ENCODE peak calls at places on chromosomes 12 and 14, in seven cellular contexts. Y, Q, Z, K, X, V and H are unnamed samples.

GRCh38 chr12:64733857-64734256 is 25.3 kb downstream of the GNS start:
- DNase-seq in Q (no peak), K (peak; percentile 28), Z (peak; percentile 41), Y (peak; percentile 83), V (peak; percentile 81), X (no peak), H (peak; percentile 93)

GRCh38 chr12:54259194-54260011 is 20.5 kb downstream of the CBX5 start:
- DNase-seq in Z (peak; percentile 96), Q (peak; percentile 78), Y (peak; percentile 89), V (peak; percentile 78), X (peak; percentile 83), K (peak; percentile 95), H (no peak)

GRCh38 chr14:40599726-40600125 is 1007.0 kb upstream of the LRFN5 start:
- DNase-seq in K (no peak), X (no peak), Z (no peak), Q (no peak), V (no peak), Y (no peak), H (no peak)

GRCh38 chr12:120096671-120097202 is 19.8 kb downstream of the RAB35 start:
- DNase-seq in K (no peak), V (no peak), Q (no peak), Z (no peak), Y (no peak), X (no peak), H (no peak)

GRCh38 chr12:28378749-28379148 is 188.5 kb downstream of the CCDC91 start:
- DNase-seq in Y (no peak), X (no peak), Z (peak; percentile 52), Q (peak; percentile 96), V (no peak), K (no peak), H (peak; percentile 47)

GRCh38 chr12:104177663-104178501 is 37.7 kb upstream of the TXNRD1 start:
- DNase-seq in X (peak; percentile 80), Z (peak; percentile 98), K (peak; percentile 81), V (peak; percentile 92), Q (peak; percentile 98), Y (peak; percentile 88), H (peak; percentile 84)

GRCh38 chr12:50929831-50930230 is 22.5 kb upstream of the HIGD1C start:
- DNase-seq in Z (no peak), Y (no peak), K (no peak), Q (no peak), V (no peak), X (no peak), H (no peak)

GRCh38 chr14:41144370-41144769 is 462.3 kb upstream of the LRFN5 start:
- DNase-seq in Z (no peak), X (no peak), V (no peak), Y (no peak), K (no peak), Q (no peak), H (no peak)

GRCh38 chr12:2959194-2959507 is at the start of gene TEAD4:
- DNase-seq in V (peak; percentile 63), Q (peak; percentile 67), Z (peak; percentile 89), K (peak; percentile 90), X (peak; percentile 44), Y (peak; percentile 93), H (peak; percentile 87)

GRCh38 chr14:22448035-22448904 is 140.8 kb downstream of the DAD1 start:
- DNase-seq in Z (no peak), X (no peak), Q (peak; percentile 70), V (no peak), K (no peak), Y (no peak), H (no peak)

GRCh38 chr12:88225776-88226175 is 83.7 kb downstream of the TMTC3 start:
- DNase-seq in Q (no peak), X (no peak), K (no peak), Z (no peak), V (no peak), Y (no peak), H (no peak)

GRCh38 chr14:87312138-87312537 is 680.8 kb downstream of the GALC start:
- DNase-seq in Z (no peak), K (no peak), Y (no peak), X (no peak), V (no peak), Q (no peak), H (no peak)

GRCh38 chr12:60760965-60761364 is 1165.1 kb downstream of the SLC16A7 start:
- DNase-seq in K (no peak), X (no peak), Z (no peak), Y (no peak), Q (no peak), V (no peak), H (no peak)

GRCh38 chr12:89707623-89707991 is 1.0 kb downstream of the ATP2B1 start:
- DNase-seq in Z (no peak), V (peak; percentile 32), K (no peak), Q (no peak), Y (peak; percentile 75), X (no peak), H (peak; percentile 16)

GRCh38 chr14:104802120-104802912 is 1.4 kb downstream of the ZBTB42 start:
- DNase-seq in Q (no peak), Z (no peak), K (no peak), Y (no peak), X (no peak), V (no peak), H (no peak)

GRCh38 chr14:92475451-92476187 is 38.0 kb upstream of the RIN3 start:
- DNase-seq in Z (peak; percentile 89), X (peak; percentile 25), V (peak; percentile 80), Y (peak; percentile 80), Q (peak; percentile 4), K (no peak), H (no peak)

GRCh38 chr12:104147346-104147745 is 9.3 kb upstream of the NFYB start:
- DNase-seq in K (no peak), V (no peak), Y (no peak), Q (no peak), X (no peak), Z (no peak), H (no peak)

GRCh38 chr14:59363545-59364226 is 101.5 kb downstream of the GPR135 start:
- DNase-seq in Z (no peak), X (no peak), V (no peak), Q (peak; percentile 40), K (no peak), Y (no peak), H (peak; percentile 31)

GRCh38 chr12:49537709-49538601 is 875 bp upstream of the KCNH3 start:
- DNase-seq in Q (no peak), Z (peak; percentile 46), Y (peak; percentile 80), V (no peak), X (no peak), K (peak; percentile 48), H (no peak)

DNA sequence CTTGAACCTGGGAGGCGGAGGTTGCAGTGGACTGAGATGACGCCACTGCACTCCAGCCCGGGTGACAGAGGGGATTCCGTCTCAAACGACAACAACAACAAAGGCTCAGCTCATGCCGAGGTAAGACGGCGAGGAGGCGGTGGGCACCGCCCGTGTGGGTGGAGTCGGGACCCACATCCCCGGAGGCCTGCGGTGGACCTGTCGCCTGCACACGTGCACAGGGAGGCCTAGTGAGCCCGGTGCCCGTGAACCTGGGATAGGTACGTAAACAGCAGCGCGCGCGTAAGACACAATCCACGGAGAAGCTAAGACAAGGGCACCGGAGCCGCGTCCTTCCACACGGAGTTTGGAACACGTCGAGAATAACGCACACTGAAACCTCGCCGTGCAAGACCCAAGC is 78.7 kb downstream of the GALNT9 start:
- DNase-seq in X (no peak), K (no peak), Z (no peak), Q (no peak), V (no peak), Y (peak; percentile 62), H (no peak)
- H3K9me3 ChIP-seq in X (no peaks in the 10 kb centered on the region), K (no peaks in the 10 kb centered on the region), Z (peaks cover 3% of the 10 kb centered on the region), Q (no peaks in the 10 kb centered on the region), V (no peaks in the 10 kb centered on the region), Y (no peaks in the 10 kb centered on the region), H (no peaks in the 10 kb centered on the region)

DNA sequence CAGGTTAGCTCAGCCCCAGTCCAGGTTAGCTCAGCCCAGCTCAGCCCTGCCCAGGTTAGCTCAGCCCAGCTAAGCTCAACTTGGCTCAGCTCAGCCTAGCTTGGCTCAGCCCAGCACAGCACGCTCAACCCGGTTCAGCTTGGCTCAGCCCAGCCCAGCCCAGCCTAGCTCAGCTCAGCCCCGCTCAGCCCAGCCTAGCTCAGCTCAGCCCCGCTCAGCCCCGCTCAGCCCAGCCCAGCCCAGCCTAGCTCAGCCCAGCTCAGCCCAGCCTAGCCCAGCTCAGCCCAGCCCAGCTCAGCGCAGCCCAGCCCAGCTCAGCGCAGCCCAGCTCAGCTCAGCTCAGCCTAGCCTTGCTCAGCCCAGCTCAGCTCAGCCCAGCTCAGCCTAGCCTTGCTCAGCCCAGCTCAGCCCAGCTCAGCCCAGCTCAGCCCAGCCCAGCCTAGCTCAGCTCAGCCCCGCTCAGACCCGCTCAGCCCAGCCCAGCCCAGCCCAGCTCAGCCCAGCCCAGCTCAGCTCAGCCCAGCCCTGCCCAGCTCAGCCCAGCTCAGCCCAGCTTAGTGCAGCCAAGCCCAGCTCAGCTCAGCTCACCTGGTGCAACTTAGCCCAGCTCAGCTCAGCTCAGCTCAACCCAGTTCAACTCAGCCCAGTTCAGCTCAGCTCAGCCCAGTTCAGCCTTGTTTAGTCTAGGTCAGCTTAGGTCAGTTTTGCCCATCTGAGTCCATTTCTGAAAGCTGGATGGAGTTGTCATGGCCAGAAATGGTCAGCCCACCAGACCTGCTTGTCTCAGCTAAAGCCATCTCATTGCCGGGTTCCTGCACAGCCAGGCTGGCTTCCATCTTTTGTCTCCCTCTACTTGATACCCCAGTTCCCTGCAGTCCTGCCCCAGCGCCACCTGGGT is 333.6 kb downstream of the TMEM121 start:
- DNase-seq in Q (no peak), Z (no peak), V (no peak), K (no peak), Y (peak; percentile 61), X (peak; percentile 9), H (no peak)
- H3K9me3 ChIP-seq in Q (peaks cover 13% of the 10 kb centered on the region), Z (no peaks in the 10 kb centered on the region), V (no peaks in the 10 kb centered on the region), K (no peaks in the 10 kb centered on the region), Y (no peaks in the 10 kb centered on the region), X (no peaks in the 10 kb centered on the region), H (no peaks in the 10 kb centered on the region)

DNA sequence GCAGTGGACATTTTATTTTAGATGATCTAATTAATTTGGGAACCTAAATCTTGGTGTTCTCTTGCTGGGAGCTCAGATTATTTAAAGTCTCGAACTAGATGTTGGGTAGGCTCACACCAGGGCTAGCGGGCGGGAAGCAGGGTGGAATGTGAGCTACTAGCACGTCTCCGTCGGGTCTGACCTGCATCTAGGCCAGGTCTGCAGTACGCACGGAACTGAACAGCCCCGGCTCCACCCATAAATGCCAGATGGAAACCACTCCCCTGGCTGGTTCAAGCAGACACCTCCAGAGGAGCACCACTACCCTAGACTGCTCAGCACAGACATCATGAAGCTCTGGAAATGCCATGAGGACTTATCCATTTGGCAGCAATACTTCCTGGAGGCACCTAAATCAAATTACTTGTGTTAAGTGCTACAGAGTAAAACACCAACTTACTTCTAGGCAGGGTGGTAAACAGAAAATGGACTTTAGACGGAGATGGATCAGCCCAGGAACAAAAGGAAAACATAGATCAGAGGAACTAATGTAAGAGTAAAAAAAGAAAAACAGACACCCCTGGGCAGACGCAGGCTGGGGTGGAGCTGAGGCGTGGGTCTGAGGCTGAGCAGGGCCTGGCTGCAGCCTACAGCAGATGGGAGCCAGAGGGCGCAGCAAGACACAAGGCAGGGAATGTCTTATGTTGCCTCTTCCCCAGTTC is 10.2 kb downstream of the ZNF605 start:
- DNase-seq in K (no peak), Y (no peak), X (no peak), V (no peak), Z (no peak), Q (no peak), H (no peak)
- H3K9me3 ChIP-seq in K (peaks cover 96% of the 10 kb centered on the region), Y (peaks cover 61% of the 10 kb centered on the region), X (no peaks in the 10 kb centered on the region), V (peaks cover 54% of the 10 kb centered on the region), Z (peaks cover 98% of the 10 kb centered on the region), Q (peaks cover 64% of the 10 kb centered on the region), H (peaks cover 10% of the 10 kb centered on the region)

DNA sequence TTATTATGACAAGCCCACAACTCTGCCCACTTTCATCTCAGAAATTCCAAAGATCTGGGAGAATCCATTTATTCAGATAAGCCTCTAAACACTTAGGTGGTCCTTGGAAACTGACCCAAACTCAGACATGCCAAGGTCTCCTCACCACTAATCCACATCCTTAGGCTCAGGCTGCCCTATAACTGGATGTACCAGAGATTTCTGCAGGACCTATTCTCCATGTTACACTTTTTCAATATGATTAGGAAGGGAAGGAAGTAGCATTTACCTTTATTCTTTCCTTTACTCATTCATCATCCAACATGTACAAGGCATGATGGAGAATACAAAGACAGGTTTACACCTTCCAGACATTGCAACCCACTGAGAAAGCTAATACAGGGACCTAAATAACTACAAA is 145.9 kb upstream of the BMP4 start:
- DNase-seq in Q (no peak), Y (no peak), X (no peak), V (no peak), K (no peak), Z (no peak), H (no peak)
- H3K9me3 ChIP-seq in Q (no peaks in the 10 kb centered on the region), Y (no peaks in the 10 kb centered on the region), X (no peaks in the 10 kb centered on the region), V (no peaks in the 10 kb centered on the region), K (no peaks in the 10 kb centered on the region), Z (no peaks in the 10 kb centered on the region), H (peaks cover 4% of the 10 kb centered on the region)